ENCODE peak calls at places on chromosomes 5 and 9, in six cellular contexts. F is heart left ventricle, S is K562, W is suprapubic skin, P is transverse colon, R is gastrocnemius medialis. M is an unnamed sample.

GRCh38 chr5:96114736-96115466 is 153.2 kb upstream of the ELL2 start:
- DNase-seq in F (no peak), S (no peak), W (no peak), P (no peak), R (no peak), M (no peak)

GRCh38 chr5:106875591-106876297 is 795.0 kb downstream of the EFNA5 start:
- DNase-seq in F (no peak), S (peak), W (no peak), P (no peak), R (no peak), M (no peak)

GRCh38 chr5:102763734-102764133 is 8.6 kb downstream of the PAM start:
- DNase-seq in F (no peak), S (no peak), W (no peak), P (no peak), R (no peak), M (no peak)

GRCh38 chr9:114775981-114776380 is 29.9 kb downstream of the TNFSF15 start:
- DNase-seq in F (no peak), S (no peak), W (no peak), P (no peak), R (no peak), M (no peak)

GRCh38 chr9:129150672-129151211 is 27.3 kb downstream of the IER5L start:
- DNase-seq in F (no peak), S (no peak), W (no peak), P (no peak), R (no peak), M (no peak)

GRCh38 chr5:36613241-36613640 is 6.8 kb downstream of the SLC1A3 start:
- DNase-seq in F (no peak), S (no peak), W (no peak), P (no peak), R (no peak), M (no peak)

GRCh38 chr5:157217289-157218024 is 36.8 kb downstream of the ITK start:
- DNase-seq in F (no peak), S (no peak), W (no peak), P (no peak), R (no peak), M (no peak)

GRCh38 chr9:105651806-105652205 is 10.5 kb upstream of the TAL2 start:
- DNase-seq in F (no peak), S (no peak), W (no peak), P (no peak), R (no peak), M (no peak)

GRCh38 chr5:110751902-110752762 is 13.3 kb downstream of the SLC25A46 start:
- DNase-seq in F (no peak), S (no peak), W (no peak), P (no peak), R (no peak), M (no peak)

GRCh38 chr9:131520448-131520847 is 10.6 kb downstream of the UCK1 start:
- DNase-seq in F (no peak), S (no peak), W (no peak), P (no peak), R (no peak), M (no peak)

GRCh38 chr5:86909896-86910295 is 292.2 kb downstream of the COX7C start:
- DNase-seq in F (no peak), S (no peak), W (no peak), P (no peak), R (no peak), M (no peak)

GRCh38 chr5:86909461-86909881 is 291.7 kb downstream of the COX7C start:
- DNase-seq in F (no peak), S (no peak), W (no peak), P (no peak), R (no peak), M (no peak)
- H3K4me3 ChIP-seq in F (no peak), S (no peak), W (no peak), P (no peak), R (no peak), M (no peak)

DNA sequence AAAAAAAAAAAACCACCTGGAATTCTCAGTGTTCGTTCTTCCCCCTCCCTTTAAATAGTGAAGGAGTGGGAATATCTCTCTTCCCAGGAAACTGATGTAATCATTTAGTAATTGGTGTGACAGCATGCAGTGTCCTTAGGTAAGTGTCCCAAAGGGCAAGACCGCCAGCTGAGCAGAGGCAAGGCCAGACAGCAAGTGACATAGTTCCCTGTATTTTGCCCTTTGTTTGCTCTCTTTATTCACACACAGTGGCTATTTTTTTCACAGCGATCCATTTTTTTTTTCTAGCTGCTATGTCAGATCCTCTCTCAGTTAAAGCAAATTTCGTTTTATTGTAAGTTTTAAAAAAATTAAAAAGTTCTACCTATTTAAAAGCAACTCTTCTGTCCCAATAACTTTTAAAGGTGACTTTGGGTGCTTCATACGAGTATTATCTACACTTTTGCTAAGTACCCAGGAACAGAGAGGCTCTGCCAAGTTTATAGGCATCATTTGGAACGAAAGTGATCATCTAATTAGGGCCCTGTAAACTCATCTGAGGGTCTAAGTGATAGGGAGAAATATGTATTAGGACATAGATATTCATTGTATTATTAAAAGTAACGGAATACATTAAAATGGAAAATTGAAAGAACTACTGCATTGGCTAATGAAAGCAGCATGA is 98.2 kb upstream of the ALDH1A1 start:
- DNase-seq in F (no peak), S (no peak), W (no peak), P (no peak), R (peak), M (no peak)
- TF ChIP-seq POLR2A in F (no peak), S (no peak), W (no peak), P (no peak), R (no peak), M (no peak)

GRCh38 chr9:122223435-122223834 is 5.3 kb downstream of the LHX6 start:
- DNase-seq in F (no peak), S (no peak), W (no peak), P (no peak), R (no peak), M (no peak)

GRCh38 chr9:122226758-122227575 is 1.8 kb downstream of the LHX6 start:
- DNase-seq in F (no peak), S (no peak), W (no peak), P (no peak), R (no peak), M (no peak)

GRCh38 chr9:122226142-122226757 is 2.5 kb downstream of the LHX6 start:
- DNase-seq in F (no peak), S (no peak), W (no peak), P (no peak), R (no peak), M (no peak)

GRCh38 chr9:122227576-122227903 is 1.2 kb downstream of the LHX6 start:
- DNase-seq in F (no peak), S (no peak), W (no peak), P (no peak), R (no peak), M (no peak)

GRCh38 chr9:122225323-122226141 is 3.2 kb downstream of the LHX6 start:
- DNase-seq in F (no peak), S (no peak), W (no peak), P (no peak), R (no peak), M (no peak)
- H3K4me3 ChIP-seq in F (peak), S (no peak), W (peak), P (no peak), R (no peak), M (no peak)

GRCh38 chr9:97237951-97238851 is 69.3 kb upstream of the CCDC180 start:
- DNase-seq in F (peak), S (peak), W (peak), P (peak), R (peak), M (peak)
- TF ChIP-seq POLR2A in F (no peak), S (peak), W (no peak), P (peak), R (no peak), M (no peak)

GRCh38 chr5:142841511-142842255 is 71.5 kb downstream of the ARHGAP26 start:
- DNase-seq in F (peak), S (no peak), W (no peak), P (no peak), R (peak), M (no peak)

GRCh38 chr5:142838845-142839244 is 68.7 kb downstream of the ARHGAP26 start:
- DNase-seq in F (no peak), S (no peak), W (no peak), P (no peak), R (no peak), M (no peak)

GRCh38 chr5:142837274-142837673 is 67.1 kb downstream of the ARHGAP26 start:
- DNase-seq in F (no peak), S (no peak), W (no peak), P (no peak), R (no peak), M (no peak)

GRCh38 chr5:142840591-142840990 is 70.4 kb downstream of the ARHGAP26 start:
- DNase-seq in F (no peak), S (no peak), W (no peak), P (no peak), R (no peak), M (no peak)

DNA sequence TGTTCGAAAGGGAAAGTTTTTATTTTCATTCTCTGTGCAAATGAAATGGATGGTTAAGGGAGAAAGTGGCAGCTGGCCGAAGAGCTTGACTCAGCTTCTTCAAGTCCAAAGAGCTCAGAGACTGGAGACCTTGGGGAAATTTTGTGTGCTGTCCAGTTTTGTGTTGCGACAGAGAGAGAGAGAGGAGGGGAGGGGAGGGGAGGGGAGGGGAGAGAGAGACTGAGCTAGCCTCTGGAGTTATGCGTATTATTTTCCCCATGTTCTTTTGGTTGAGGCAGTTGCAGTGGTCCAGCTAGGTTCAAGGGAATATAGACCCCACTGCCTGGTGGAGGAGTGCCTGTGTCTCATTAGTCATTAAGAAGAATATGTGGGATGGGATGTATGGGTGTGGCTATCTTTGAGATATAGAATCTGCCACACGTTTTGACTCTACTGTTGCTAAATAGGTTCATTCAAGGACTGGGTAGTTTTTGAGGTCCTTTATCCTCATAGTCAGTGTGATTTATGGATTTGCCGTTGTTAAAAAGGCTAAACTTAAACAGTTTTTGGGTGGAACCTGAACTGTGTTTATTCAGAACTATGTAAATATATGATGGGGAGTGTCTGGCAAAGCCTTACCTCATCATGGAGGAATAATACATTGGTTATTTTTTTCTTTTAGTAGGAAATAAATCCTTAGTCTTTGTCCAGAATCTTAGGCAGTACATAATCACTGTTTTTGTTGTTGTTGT is 69.7 kb downstream of the ARHGAP26 start:
- DNase-seq in F (no peak), S (no peak), W (peak), P (peak), R (peak), M (peak)
- H3K4me3 ChIP-seq in F (no peak), S (no peak), W (no peak), P (no peak), R (no peak), M (no peak)

DNA sequence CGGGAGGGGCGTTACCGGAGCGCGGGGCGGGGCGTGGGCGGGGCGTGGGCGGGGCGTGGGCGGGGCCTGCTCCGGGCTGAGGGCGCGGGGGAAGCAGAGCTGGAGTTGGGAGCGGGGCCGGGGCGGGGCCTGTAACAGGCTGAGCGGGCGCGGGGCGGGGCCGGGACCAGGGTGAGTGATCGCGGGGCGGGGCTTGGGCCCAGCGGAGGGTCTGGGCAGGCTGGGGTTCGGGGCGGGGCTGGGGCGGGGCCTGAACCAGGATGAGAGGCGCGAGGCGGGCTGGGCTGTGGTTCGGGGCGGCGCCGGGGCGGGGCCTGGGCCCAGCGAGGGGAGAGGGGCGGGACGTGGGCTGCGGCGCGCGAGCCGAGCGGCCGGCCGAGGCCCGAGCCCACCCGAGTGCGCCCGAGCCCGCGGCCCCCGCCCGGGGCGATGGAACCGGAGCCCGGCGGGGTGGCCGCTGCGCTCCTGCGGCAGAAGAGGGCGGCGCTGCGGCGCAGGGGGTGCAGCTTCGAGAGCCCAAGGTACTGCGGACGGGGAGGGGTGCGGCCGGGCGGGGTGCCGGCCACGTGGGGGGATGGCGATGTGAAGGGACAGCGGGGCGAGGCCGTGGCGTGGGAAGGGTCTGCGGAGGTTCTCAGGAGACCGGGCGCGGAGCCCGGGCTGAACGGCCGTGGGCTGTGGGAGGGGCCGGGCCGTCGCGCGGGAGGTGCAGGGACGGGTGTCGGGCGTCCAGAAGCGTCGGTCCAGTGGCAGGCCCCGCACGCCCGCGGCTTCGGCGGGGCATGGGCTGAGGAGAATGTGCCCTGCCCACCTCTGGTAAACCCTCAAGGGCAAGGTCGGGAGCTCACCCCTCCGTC is 39.5 kb upstream of the GARNL3 start:
- DNase-seq in F (peak), S (peak), W (peak), P (peak), R (peak), M (peak)
- TF ChIP-seq POLR2A in F (no peak), S (no peak), W (no peak), P (no peak), R (no peak), M (no peak)

DNA sequence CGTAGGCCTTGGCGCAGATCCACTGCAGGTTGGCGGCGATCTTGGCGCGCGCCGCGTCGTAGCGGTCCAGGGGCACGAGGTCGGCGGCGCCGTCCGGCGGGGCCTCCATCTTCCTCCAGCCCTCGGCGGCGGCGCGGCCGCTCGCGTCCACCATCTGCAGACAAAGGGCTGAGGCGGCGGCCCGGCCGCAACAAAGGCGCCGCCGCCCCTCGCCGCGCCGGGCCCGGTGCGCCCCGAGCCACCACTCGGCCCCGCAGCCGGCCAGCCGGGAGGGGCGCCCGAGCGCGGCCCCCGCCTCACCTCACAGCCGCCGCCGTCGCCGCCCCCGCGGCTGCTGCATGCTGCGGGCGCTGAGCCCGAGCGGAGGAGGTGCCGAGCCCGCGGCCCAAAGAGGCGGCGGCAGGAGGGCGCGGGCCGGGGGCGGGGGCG is 326 bp downstream of the CAMSAP1 start:
- DNase-seq in F (no peak), S (no peak), W (peak), P (peak), R (no peak), M (no peak)
- H3K4me3 ChIP-seq in F (peak), S (peak), W (peak), P (peak), R (peak), M (peak)

M was measured in ovary.